ENCODE peak calls at places on chromosomes 3 and 15, in seven cellular contexts. C is neural progenitor cell, U is MM.1S, F is PC-3, O is HCT116, V is OCI-LY7, Y is GM23338. B is an unnamed sample.

GRCh38 chr15:91632176-91632575 is 221.3 kb upstream of the SLCO3A1 start:
- DNase-seq in C (no peak), U (no peak), F (no peak), O (no peak), V (no peak), Y (no peak), B (no peak)

GRCh38 chr15:85615930-85616329 is 178.8 kb downstream of the KLHL25 start:
- DNase-seq in C (peak), U (peak), F (peak), O (peak), V (peak), Y (peak), B (peak)

GRCh38 chr3:42964286-42964685 is 14.8 kb upstream of the GASK1A start:
- DNase-seq in C (no peak), U (no peak), F (no peak), O (no peak), V (no peak), Y (no peak), B (no peak)

GRCh38 chr3:125478321-125478720 is 41.7 kb downstream of the SNX4 start:
- DNase-seq in C (no peak), U (no peak), F (no peak), O (no peak), V (no peak), Y (no peak), B (no peak)

GRCh38 chr3:128726691-128727031 is 678 bp downstream of the RAB7A start:
- DNase-seq in C (peak), U (peak), F (peak), O (no peak), V (peak), Y (peak), B (peak)

GRCh38 chr3:126768903-126769302 is 64.9 kb downstream of the CHCHD6 start:
- DNase-seq in C (no peak), U (no peak), F (no peak), O (no peak), V (no peak), Y (no peak), B (no peak)

GRCh38 chr15:82108489-82109078 is 62.8 kb upstream of the MEX3B start:
- DNase-seq in C (peak), U (peak), F (peak), O (peak), V (peak), Y (peak), B (peak)

GRCh38 chr3:13645791-13646637 is 97.1 kb downstream of the FBLN2 start:
- DNase-seq in C (no peak), U (no peak), F (no peak), O (no peak), V (no peak), Y (no peak), B (no peak)

GRCh38 chr15:25862469-25863066 is 559 bp downstream of the ATP10A start:
- DNase-seq in C (peak), U (no peak), F (peak), O (no peak), V (no peak), Y (peak), B (peak)

GRCh38 chr3:15303216-15303615 is 29.2 kb downstream of the SH3BP5 start:
- DNase-seq in C (no peak), U (no peak), F (no peak), O (no peak), V (no peak), Y (no peak), B (no peak)

GRCh38 chr3:167228135-167228534 is 152.0 kb downstream of the ZBBX start:
- DNase-seq in C (no peak), U (no peak), F (peak), O (no peak), V (no peak), Y (no peak), B (no peak)

GRCh38 chr3:189502256-189502655 is 128.9 kb upstream of the TP63 start:
- DNase-seq in C (no peak), U (peak), F (no peak), O (no peak), V (no peak), Y (no peak), B (no peak)

GRCh38 chr3:60772584-60772983 is 478.7 kb downstream of the FHIT start:
- DNase-seq in C (no peak), U (no peak), F (no peak), O (no peak), V (no peak), Y (peak), B (no peak)

GRCh38 chr3:14122301-14122700 is 2.4 kb downstream of the CHCHD4 start:
- DNase-seq in C (no peak), U (peak), F (no peak), O (no peak), V (no peak), Y (no peak), B (no peak)

GRCh38 chr3:121436641-121437040 is 109.1 kb downstream of the POLQ start:
- DNase-seq in C (no peak), U (no peak), F (peak), O (no peak), V (no peak), Y (no peak), B (no peak)

GRCh38 chr3:157785071-157785826 is 282.0 kb upstream of the VEPH1 start:
- DNase-seq in C (no peak), U (peak), F (peak), O (peak), V (no peak), Y (peak), B (peak)

GRCh38 chr3:4898454-4899313 is 80.6 kb upstream of the BHLHE40 start:
- DNase-seq in C (no peak), U (no peak), F (peak), O (peak), V (no peak), Y (no peak), B (no peak)

GRCh38 chr3:133821767-133822638 is 16.4 kb downstream of the SRPRB start:
- DNase-seq in C (peak), U (peak), F (peak), O (peak), V (no peak), Y (peak), B (peak)

GRCh38 chr3:45554001-45554691 is 40.4 kb upstream of the LIMD1 start:
- DNase-seq in C (no peak), U (peak), F (no peak), O (no peak), V (peak), Y (peak), B (no peak)

GRCh38 chr3:148467341-148467740 is 230.4 kb upstream of the AGTR1 start:
- DNase-seq in C (no peak), U (no peak), F (no peak), O (no peak), V (no peak), Y (no peak), B (no peak)

GRCh38 chr3:14633819-14634424 is 17.6 kb upstream of the CCDC174 start:
- DNase-seq in C (peak), U (peak), F (peak), O (peak), V (peak), Y (peak), B (peak)

GRCh38 chr15:78382114-78382886 is 42.1 kb downstream of the CRABP1 start:
- DNase-seq in C (no peak), U (no peak), F (no peak), O (no peak), V (no peak), Y (no peak), B (no peak)

GRCh38 chr15:59550961-59551360 is 60.6 kb upstream of the GCNT3 start:
- DNase-seq in C (no peak), U (no peak), F (no peak), O (no peak), V (no peak), Y (no peak), B (no peak)

GRCh38 chr3:125382323-125382722 is 7.2 kb upstream of the ZNF148 start:
- DNase-seq in C (no peak), U (no peak), F (no peak), O (no peak), V (no peak), Y (no peak), B (no peak)

GRCh38 chr3:355622-356021 is 159.1 kb downstream of the CHL1 start:
- DNase-seq in C (no peak), U (no peak), F (peak), O (no peak), V (no peak), Y (no peak), B (no peak)

GRCh38 chr3:46619845-46620778 is 7.8 kb downstream of the FAM240A start:
- DNase-seq in C (no peak), U (no peak), F (no peak), O (no peak), V (no peak), Y (peak), B (no peak)

GRCh38 chr15:71485094-71485693 is 325.2 kb upstream of the NR2E3 start:
- DNase-seq in C (peak), U (no peak), F (peak), O (no peak), V (no peak), Y (peak), B (no peak)

GRCh38 chr3:138686771-138687221 is 78.2 kb downstream of the FAIM start:
- DNase-seq in C (no peak), U (peak), F (peak), O (no peak), V (peak), Y (no peak), B (peak)

GRCh38 chr3:114056130-114057010 is at the start of the genes CCDC191 and QTRT2:
- DNase-seq in C (peak), U (peak), F (peak), O (peak), V (peak), Y (peak), B (peak)

GRCh38 chr15:84816694-84817460 is at the start of gene ALPK3:
- DNase-seq in C (peak), U (no peak), F (no peak), O (no peak), V (no peak), Y (peak), B (peak)

GRCh38 chr3:187896664-187897063 is 151.4 kb upstream of the BCL6 start:
- DNase-seq in C (no peak), U (no peak), F (no peak), O (no peak), V (no peak), Y (no peak), B (no peak)
- H3K27ac ChIP-seq in C (no peak), U (no peak), F (no peak), O (no peak), V (peak), Y (no peak), B (no peak)

DNA sequence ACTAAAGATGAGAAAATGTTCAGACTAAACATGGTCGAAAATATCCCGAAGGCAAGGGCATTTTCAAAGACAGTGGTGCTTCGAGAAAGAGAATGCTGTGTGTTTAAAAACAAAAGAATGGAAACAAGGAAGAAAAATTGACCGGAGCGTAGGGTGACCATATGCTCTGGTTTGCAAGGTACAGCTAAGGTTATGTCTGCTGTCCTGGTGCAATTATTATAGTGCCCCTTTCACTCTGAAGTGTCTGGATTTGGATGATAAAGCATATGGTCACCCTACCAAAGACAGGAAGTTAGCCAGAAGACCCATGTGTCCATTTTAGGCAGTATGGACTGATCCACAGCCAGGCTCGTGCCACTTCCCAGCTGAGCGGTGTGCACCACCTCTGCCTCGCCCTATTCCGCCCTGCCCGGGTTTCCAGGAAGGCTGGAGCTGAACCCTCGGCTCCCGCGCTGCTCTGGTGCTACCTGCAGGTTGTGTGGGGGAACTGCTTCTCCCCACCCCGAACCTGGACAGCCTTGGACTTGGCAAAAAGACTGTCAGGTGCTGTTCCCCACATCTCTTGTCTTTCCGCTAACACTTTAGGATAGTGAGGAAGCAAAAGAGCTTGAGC is 25.2 kb downstream of the GOLGA6D start:
- DNase-seq in C (peak), U (peak), F (peak), O (peak), V (peak), Y (peak), B (peak)
- TF ChIP-seq CTCF in C (peak), U (peak), F (peak), O (peak), V (peak), Y (peak), B (peak)

GRCh38 chr3:72520690-72521308 is 327.4 kb downstream of the SHQ1 start:
- DNase-seq in C (no peak), U (no peak), F (peak), O (peak), V (no peak), Y (no peak), B (peak)
- TF ChIP-seq EZH2phosphoT487 in C (no peak), U (no peak), F (no peak), O (no peak), V (no peak), Y (no peak), B (no peak)

GRCh38 chr3:113051222-113051804 is 60.5 kb downstream of the GTPBP8 start:
- DNase-seq in C (peak), U (peak), F (peak), O (peak), V (peak), Y (peak), B (peak)
- H3K27ac ChIP-seq in C (no peak), U (no peak), F (no peak), O (no peak), V (no peak), Y (no peak), B (peak)

GRCh38 chr3:16587047-16587702 is 18.0 kb downstream of the DAZL start:
- DNase-seq in C (peak), U (no peak), F (no peak), O (no peak), V (no peak), Y (no peak), B (no peak)
- TF ChIP-seq CTCF in C (peak), U (no peak), F (peak), O (no peak), V (peak), Y (no peak), B (no peak)